ENCODE peak calls at places on chromosomes 1 and 21, in eight cellular contexts. S, L, E, X, M, V, F and I are unnamed samples.

GRCh38 chr1:245156736-245157505 is 2.1 kb downstream of the KIF26B start:
- DNase-seq in F (no peak), E (no peak), L (peak; percentile 71), S (peak; percentile 17), V (peak; percentile 22), X (no peak), M (no peak), I (no peak)

GRCh38 chr1:61254629-61255323 is 172.4 kb downstream of the NFIA start:
- DNase-seq in X (no peak), V (peak; percentile 82), F (no peak), S (peak; percentile 58), M (no peak), E (no peak), L (no peak), I (no peak)

GRCh38 chr1:237873487-237873927 is 17.2 kb downstream of the ZP4 start:
- DNase-seq in S (peak; percentile 96), E (no peak), V (peak; percentile 23), F (no peak), M (no peak), X (no peak), L (no peak), I (no peak)

GRCh38 chr1:234065794-234066447 is 161.4 kb downstream of the SLC35F3 start:
- DNase-seq in M (peak; percentile 64), L (peak; percentile 82), F (peak; percentile 67), X (peak; percentile 88), V (peak; percentile 61), E (peak; percentile 37), S (peak; percentile 75), I (peak; percentile 93)

GRCh38 chr1:118151312-118151937 is 33.6 kb downstream of the SPAG17 start:
- DNase-seq in M (peak; percentile 29), E (peak; percentile 56), F (peak; percentile 28), L (peak; percentile 11), V (peak; percentile 78), X (peak; percentile 51), S (peak; percentile 67), I (peak; percentile 55)

GRCh38 chr1:235835226-235835625 is 31.5 kb downstream of the LYST start:
- DNase-seq in X (no peak), F (peak; percentile 25), L (peak; percentile 59), M (no peak), S (no peak), E (no peak), V (peak; percentile 46), I (no peak)

GRCh38 chr1:116878804-116879477 is 30.8 kb upstream of the PTGFRN start:
- DNase-seq in L (no peak), E (peak; percentile 92), S (peak; percentile 98), M (no peak), V (peak; percentile 63), F (no peak), X (no peak), I (no peak)

GRCh38 chr1:207848234-207848633 is 62.7 kb downstream of the CD34 start:
- DNase-seq in L (no peak), F (peak; percentile 86), E (no peak), X (peak; percentile 92), S (peak; percentile 97), M (no peak), V (peak; percentile 96), I (no peak)

GRCh38 chr21:29217818-29218252 is 80.9 kb upstream of the BACH1 start:
- DNase-seq in M (no peak), F (no peak), X (no peak), E (peak; percentile 93), V (peak; percentile 99), L (no peak), S (peak; percentile 97), I (no peak)

GRCh38 chr1:25647863-25648262 is 31.3 kb downstream of the MAN1C1 start:
- DNase-seq in S (no peak), F (no peak), L (no peak), E (no peak), V (no peak), M (peak; percentile 1), X (no peak), I (no peak)

GRCh38 chr1:82704966-82705365 is 904.2 kb downstream of the ADGRL2 start:
- DNase-seq in L (no peak), X (no peak), V (peak; percentile 8), S (no peak), E (no peak), M (no peak), F (no peak), I (no peak)

DNA sequence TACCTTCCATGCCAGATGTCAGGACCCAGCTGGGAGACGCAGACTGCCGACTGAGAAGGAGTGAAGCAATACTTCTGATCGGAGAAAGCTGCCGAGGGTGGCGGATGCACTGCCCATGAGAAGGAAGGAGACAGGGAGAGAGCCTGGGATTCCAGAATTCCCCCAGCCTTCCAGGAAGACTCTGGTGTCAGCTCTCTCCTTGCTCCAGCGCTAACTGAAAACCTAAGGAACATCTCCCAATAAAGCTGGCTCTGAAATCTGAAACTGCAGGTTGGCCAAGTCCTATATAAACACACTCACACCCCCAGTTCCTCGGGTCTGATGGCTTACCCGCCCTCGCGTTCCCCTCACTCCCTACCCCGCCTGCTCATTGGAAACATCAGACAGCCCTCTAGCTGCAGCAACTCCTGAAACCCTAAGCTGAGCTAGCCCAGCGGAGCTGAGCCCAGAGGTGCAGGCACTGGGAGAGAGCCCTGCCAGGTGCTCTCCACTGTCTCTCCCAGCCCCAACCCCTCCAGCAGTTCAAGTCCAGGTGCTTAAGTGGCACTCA is 52.3 kb downstream of the PLEKHA6 start:
- DNase-seq in V (no peak), F (no peak), L (no peak), X (no peak), S (peak; percentile 30), M (no peak), E (no peak), I (no peak)
- TF ChIP-seq CTCF in V (no peak), F (no peak), L (no peak), X (no peak), S (no peak), M (no peak), E (peak; percentile 13), I (no peak)

DNA sequence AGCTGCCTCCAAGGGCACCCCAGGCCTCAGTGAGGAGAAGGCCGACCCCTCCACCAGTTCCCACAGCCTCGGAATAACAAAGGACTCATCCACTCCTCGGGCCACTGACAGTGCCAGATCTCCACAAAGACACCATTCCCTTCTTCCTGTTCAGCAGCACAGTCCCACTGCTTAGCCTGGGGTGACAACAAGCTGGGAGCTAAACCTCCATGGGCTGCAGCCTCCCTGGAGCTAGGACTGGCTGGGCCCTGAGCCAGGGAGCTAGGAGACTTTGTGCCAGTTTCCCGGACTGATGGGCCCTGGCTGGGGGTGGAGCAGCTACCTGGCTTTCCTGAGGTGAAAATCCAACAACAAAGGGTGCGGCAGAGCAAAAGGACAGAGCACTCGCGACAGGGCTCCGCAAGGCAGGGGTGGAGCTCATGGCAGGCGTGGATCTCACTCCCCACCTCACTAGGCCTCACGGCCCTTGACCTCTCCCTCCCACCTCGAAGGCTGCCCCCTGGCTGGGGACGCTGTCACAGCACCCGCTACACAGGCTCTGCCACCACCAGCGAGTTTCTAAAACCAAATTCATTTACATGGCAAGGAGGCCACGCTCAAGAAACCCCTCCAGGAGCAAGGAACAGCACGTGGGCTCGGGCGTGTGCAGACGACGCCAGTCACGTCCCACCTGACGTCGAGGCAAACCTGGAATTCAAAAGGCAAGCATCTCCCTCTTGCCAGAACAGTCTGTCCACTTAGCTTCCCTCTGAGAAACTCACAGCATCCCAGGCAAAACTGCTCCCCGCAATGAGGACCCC is 13.8 kb downstream of the SLC35E2B start:
- DNase-seq in L (no peak), S (no peak), M (no peak), E (no peak), V (no peak), F (peak; percentile 90), X (peak; percentile 34), I (no peak)
- TF ChIP-seq CTCF in L (no peak), S (peak; percentile 16), M (peak; percentile 34), E (no peak), V (peak; percentile 32), F (peak; percentile 63), X (no peak), I (no peak)

DNA sequence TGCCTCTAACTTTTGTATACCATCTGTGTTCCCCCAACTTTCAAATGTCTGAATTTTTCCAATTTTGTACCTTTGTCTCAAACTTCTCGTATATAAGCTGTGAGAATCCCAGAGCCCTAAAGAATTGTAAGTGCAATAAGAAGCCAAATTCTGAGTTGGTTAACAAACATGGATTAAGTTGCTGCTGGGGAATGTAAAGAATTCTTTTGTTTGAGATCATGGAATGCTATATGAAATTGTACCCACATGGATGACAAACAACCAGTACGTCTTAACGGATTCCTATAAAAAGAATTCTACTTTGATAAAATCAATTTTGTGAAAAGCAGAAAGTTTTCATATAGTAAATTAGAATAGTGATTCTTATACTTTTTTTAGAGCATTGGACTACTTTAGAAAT is 72.4 kb upstream of the CYP2J2 start:
- DNase-seq in M (no peak), V (no peak), L (no peak), F (no peak), X (no peak), E (no peak), S (no peak), I (no peak)
- TF ChIP-seq CTCF in M (no peak), V (no peak), L (no peak), F (no peak), X (no peak), E (no peak), S (no peak), I (no peak)

GRCh38 chr1:172531412-172531811 is 1.5 kb upstream of the SUCO start:
- DNase-seq in E (no peak), X (no peak), F (no peak), M (no peak), V (no peak), S (no peak), L (no peak), I (no peak)

GRCh38 chr1:172531846-172532699 is 877 bp upstream of the SUCO start:
- DNase-seq in X (peak; percentile 86), M (peak; percentile 66), L (peak; percentile 88), F (peak; percentile 92), E (peak; percentile 97), V (peak; percentile 99), S (peak; percentile 98), I (peak; percentile 51)

GRCh38 chr1:172533511-172534116 is 664 bp downstream of the SUCO start:
- DNase-seq in M (no peak), S (peak; percentile 42), E (no peak), F (no peak), V (peak; percentile 43), X (peak; percentile 45), L (peak; percentile 9), I (no peak)

GRCh38 chr1:172530000-172530399 is 3.0 kb upstream of the SUCO start:
- DNase-seq in S (no peak), E (no peak), X (no peak), F (no peak), L (no peak), M (no peak), V (no peak), I (no peak)

DNA sequence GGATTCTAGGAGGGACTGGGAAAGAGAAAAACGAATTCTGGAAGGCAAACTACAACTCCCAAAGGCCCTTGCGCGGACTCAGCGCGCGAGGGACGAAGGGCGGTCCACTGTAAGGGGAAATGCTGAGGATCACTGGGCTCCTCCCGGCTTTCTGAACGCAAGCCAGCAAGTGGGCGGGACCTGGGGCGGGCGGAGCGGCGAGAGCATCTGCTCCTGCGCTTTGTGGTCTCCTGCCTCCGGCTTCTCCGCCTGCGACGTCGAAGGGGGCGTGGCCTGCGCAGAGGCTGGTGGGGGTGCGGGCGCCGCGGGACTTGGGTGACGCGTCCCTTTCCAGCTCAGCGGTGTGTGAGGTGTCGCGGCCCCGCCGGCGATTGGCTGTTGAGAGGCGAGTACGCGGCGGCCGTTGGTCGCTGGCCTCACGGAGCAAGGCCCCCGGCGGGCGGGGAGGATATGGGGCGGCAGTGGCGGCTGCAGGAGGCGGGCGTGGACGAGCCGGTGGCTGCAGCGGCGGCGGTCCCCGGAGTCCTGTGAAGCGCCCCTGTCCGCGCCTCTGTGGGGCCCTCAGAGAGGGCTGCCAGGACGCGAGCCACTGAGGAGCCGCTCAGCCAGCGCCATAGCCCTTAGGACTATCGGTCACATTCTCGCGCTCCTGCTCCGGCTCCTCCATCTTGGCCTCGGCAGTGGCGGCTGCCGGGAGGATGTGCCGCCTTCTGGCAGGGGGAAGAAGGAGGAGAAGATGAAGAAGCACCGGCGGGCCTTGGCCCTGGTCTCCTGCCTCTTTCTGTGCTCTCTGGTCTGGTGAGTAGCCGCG is at the start of gene SUCO:
- DNase-seq in F (peak; percentile 100), S (peak; percentile 100), M (peak; percentile 99), E (peak; percentile 93), L (peak; percentile 99), X (peak; percentile 100), V (peak; percentile 99), I (peak; percentile 99)
- TF ChIP-seq CTCF in F (peak; percentile 12), S (peak; percentile 14), M (peak; percentile 11), E (no peak), L (no peak), X (peak; percentile 18), V (no peak), I (no peak)